ENCODE peak calls at places on chromosomes 6 and 20, in six cellular contexts. N is activated T-helper 1 cell treated with Interleukin-2 at 50 U/mL for 16 hours, U is GM23248, T is Peyer's patch, E is iPS-NIHi11, L is AG08395. G is an unnamed sample.

GRCh38 chr20:16284385-16285100 is 288.7 kb downstream of the KIF16B start:
- DNase-seq in U (no peak), T (no peak), E (no peak), L (no peak), N (no peak), G (no peak)

GRCh38 chr20:3887870-3888614 is 1.1 kb upstream of the PANK2 start:
- DNase-seq in N (no peak), U (peak), E (no peak), T (no peak), L (peak), G (no peak)

GRCh38 chr6:106913676-106914280 is 60.8 kb downstream of the CD24 start:
- DNase-seq in E (no peak), N (no peak), U (no peak), T (no peak), L (no peak), G (no peak)

GRCh38 chr6:163826668-163827067 is 412.1 kb downstream of the QKI start:
- DNase-seq in E (no peak), N (no peak), T (no peak), L (no peak), U (no peak), G (no peak)

GRCh38 chr6:35190306-35190705 is 23.4 kb upstream of the SCUBE3 start:
- DNase-seq in N (no peak), U (peak), E (no peak), L (no peak), T (no peak), G (no peak)

GRCh38 chr6:110098511-110099116 is 80.9 kb downstream of the WASF1 start:
- DNase-seq in L (no peak), E (no peak), N (no peak), U (no peak), T (no peak), G (no peak)

GRCh38 chr20:3797592-3798404 is 1.7 kb downstream of the CDC25B start:
- DNase-seq in U (no peak), N (peak), E (no peak), T (peak), L (peak), G (peak)

GRCh38 chr6:157911786-157912185 is 69.9 kb upstream of the SYNJ2 start:
- DNase-seq in N (no peak), T (no peak), U (no peak), L (no peak), E (no peak), G (no peak)

GRCh38 chr6:16684896-16685554 is 76.2 kb downstream of the ATXN1 start:
- DNase-seq in T (peak), L (no peak), U (peak), N (peak), E (no peak), G (no peak)

GRCh38 chr20:23122959-23123655 is 37.0 kb upstream of the CD93 start:
- DNase-seq in U (no peak), L (no peak), E (no peak), N (no peak), T (no peak), G (no peak)

GRCh38 chr6:162331911-162332310 is 395.7 kb downstream of the PRKN start:
- DNase-seq in U (no peak), E (no peak), L (no peak), N (no peak), T (no peak), G (no peak)

GRCh38 chr6:45930419-45931059 is 85.1 kb downstream of the CLIC5 start:
- DNase-seq in U (peak), N (peak), E (peak), L (peak), T (peak), G (peak)

GRCh38 chr6:150695652-150696051 is 96.0 kb downstream of the PLEKHG1 start:
- DNase-seq in T (no peak), U (peak), E (no peak), L (peak), N (no peak), G (no peak)

GRCh38 chr6:33317418-33317667 is 201 bp downstream of the ZBTB22 start:
- DNase-seq in L (peak), T (no peak), N (peak), E (peak), U (no peak), G (peak)

GRCh38 chr6:315921-316752 is 23.9 kb downstream of the DUSP22 start:
- DNase-seq in U (no peak), L (no peak), E (no peak), T (no peak), N (no peak), G (no peak)

GRCh38 chr20:24587384-24588046 is 118.1 kb downstream of the SYNDIG1 start:
- DNase-seq in E (no peak), N (no peak), U (no peak), T (no peak), L (no peak), G (no peak)

G was measured in effector CD8-positive, alpha-beta T cell.